ENCODE peak calls at places on chromosomes 12 and 14, in nine cellular contexts. One of them, this sample, is unnamed.

GRCh38 chr14:104188727-104189400 is 50.5 kb downstream of the KIF26A start:
- DNase-seq in stomach: no peak
- DNase-seq in HCT116: no peak
- DNase-seq in GM23338: no peak
- DNase-seq in breast epithelium: no peak
- DNase-seq in H1: no peak
- DNase-seq in sigmoid colon: no peak
- DNase-seq in K562: no peak
- DNase-seq in GM12878: no peak
- DNase-seq in this sample: no peak

GRCh38 chr12:131835616-131836171 is 7.5 kb downstream of the MMP17 start:
- DNase-seq in stomach: no peak
- DNase-seq in HCT116: no peak
- DNase-seq in GM23338: no peak
- DNase-seq in breast epithelium: no peak
- DNase-seq in H1: no peak
- DNase-seq in sigmoid colon: no peak
- DNase-seq in K562: no peak
- DNase-seq in GM12878: no peak
- DNase-seq in this sample: no peak

GRCh38 chr12:13116971-13117370 is 13.5 kb upstream of the GSG1 start:
- DNase-seq in stomach: no peak
- DNase-seq in HCT116: no peak
- DNase-seq in GM23338: no peak
- DNase-seq in breast epithelium: no peak
- DNase-seq in H1: no peak
- DNase-seq in sigmoid colon: no peak
- DNase-seq in K562: no peak
- DNase-seq in GM12878: no peak
- DNase-seq in this sample: no peak

GRCh38 chr12:42235426-42235825 is 2.6 kb downstream of the YAF2 start:
- DNase-seq in stomach: no peak
- DNase-seq in HCT116: no peak
- DNase-seq in GM23338: no peak
- DNase-seq in breast epithelium: no peak
- DNase-seq in H1: no peak
- DNase-seq in sigmoid colon: no peak
- DNase-seq in K562: no peak
- DNase-seq in GM12878: no peak
- DNase-seq in this sample: no peak

GRCh38 chr14:41606249-41607118 is at the start of gene LRFN5:
- DNase-seq in stomach: no peak
- DNase-seq in HCT116: no peak
- DNase-seq in GM23338: peak
- DNase-seq in breast epithelium: no peak
- DNase-seq in H1: peak
- DNase-seq in sigmoid colon: peak
- DNase-seq in K562: no peak
- DNase-seq in GM12878: no peak
- DNase-seq in this sample: no peak

GRCh38 chr12:100138048-100138907 is 4.4 kb downstream of the BLTP3B start:
- DNase-seq in stomach: no peak
- DNase-seq in HCT116: no peak
- DNase-seq in GM23338: no peak
- DNase-seq in breast epithelium: no peak
- DNase-seq in H1: no peak
- DNase-seq in sigmoid colon: no peak
- DNase-seq in K562: peak
- DNase-seq in GM12878: no peak
- DNase-seq in this sample: peak

GRCh38 chr14:38716871-38717270 is 386.2 kb downstream of the SEC23A start:
- DNase-seq in stomach: no peak
- DNase-seq in HCT116: no peak
- DNase-seq in GM23338: no peak
- DNase-seq in breast epithelium: no peak
- DNase-seq in H1: no peak
- DNase-seq in sigmoid colon: no peak
- DNase-seq in K562: no peak
- DNase-seq in GM12878: no peak
- DNase-seq in this sample: no peak

GRCh38 chr12:48917857-48918537 is 7.3 kb downstream of the FKBP11 start:
- DNase-seq in stomach: no peak
- DNase-seq in HCT116: no peak
- DNase-seq in GM23338: no peak
- DNase-seq in breast epithelium: no peak
- DNase-seq in H1: no peak
- DNase-seq in sigmoid colon: no peak
- DNase-seq in K562: no peak
- DNase-seq in GM12878: no peak
- DNase-seq in this sample: no peak

GRCh38 chr14:91103116-91103515 is 10.8 kb upstream of the DGLUCY start:
- DNase-seq in stomach: no peak
- DNase-seq in HCT116: no peak
- DNase-seq in GM23338: no peak
- DNase-seq in breast epithelium: no peak
- DNase-seq in H1: no peak
- DNase-seq in sigmoid colon: no peak
- DNase-seq in K562: no peak
- DNase-seq in GM12878: no peak
- DNase-seq in this sample: no peak

GRCh38 chr12:56954956-56955355 is 2.5 kb downstream of the RDH16 start:
- DNase-seq in stomach: no peak
- DNase-seq in HCT116: no peak
- DNase-seq in GM23338: no peak
- DNase-seq in breast epithelium: no peak
- DNase-seq in H1: no peak
- DNase-seq in sigmoid colon: no peak
- DNase-seq in K562: no peak
- DNase-seq in GM12878: no peak
- DNase-seq in this sample: no peak

GRCh38 chr12:88931598-88931997 is 351.3 kb upstream of the KITLG start:
- DNase-seq in stomach: no peak
- DNase-seq in HCT116: peak
- DNase-seq in GM23338: no peak
- DNase-seq in breast epithelium: no peak
- DNase-seq in H1: no peak
- DNase-seq in sigmoid colon: no peak
- DNase-seq in K562: no peak
- DNase-seq in GM12878: no peak
- DNase-seq in this sample: no peak

GRCh38 chr14:102583726-102584125 is 8.7 kb upstream of the RCOR1 start:
- DNase-seq in stomach: no peak
- DNase-seq in HCT116: no peak
- DNase-seq in GM23338: peak
- DNase-seq in breast epithelium: no peak
- DNase-seq in H1: no peak
- DNase-seq in sigmoid colon: no peak
- DNase-seq in K562: no peak
- DNase-seq in GM12878: no peak
- DNase-seq in this sample: no peak

GRCh38 chr14:32109676-32110075 is 32.6 kb downstream of the ARHGAP5 start:
- DNase-seq in stomach: no peak
- DNase-seq in HCT116: no peak
- DNase-seq in GM23338: no peak
- DNase-seq in breast epithelium: no peak
- DNase-seq in H1: no peak
- DNase-seq in sigmoid colon: no peak
- DNase-seq in K562: no peak
- DNase-seq in GM12878: no peak
- DNase-seq in this sample: no peak

GRCh38 chr12:51814311-51815088 is 34.0 kb downstream of the FIGNL2 start:
- DNase-seq in stomach: peak
- DNase-seq in HCT116: no peak
- DNase-seq in GM23338: peak
- DNase-seq in breast epithelium: no peak
- DNase-seq in H1: peak
- DNase-seq in sigmoid colon: peak
- DNase-seq in K562: peak
- DNase-seq in GM12878: no peak
- DNase-seq in this sample: peak

GRCh38 chr12:129870796-129871195 is 33.0 kb downstream of the TMEM132D start:
- DNase-seq in stomach: no peak
- DNase-seq in HCT116: no peak
- DNase-seq in GM23338: no peak
- DNase-seq in breast epithelium: no peak
- DNase-seq in H1: no peak
- DNase-seq in sigmoid colon: no peak
- DNase-seq in K562: no peak
- DNase-seq in GM12878: no peak
- DNase-seq in this sample: no peak

GRCh38 chr14:37054869-37055268 is 117.5 kb downstream of the SLC25A21 start:
- DNase-seq in stomach: no peak
- DNase-seq in HCT116: no peak
- DNase-seq in GM23338: no peak
- DNase-seq in breast epithelium: no peak
- DNase-seq in H1: no peak
- DNase-seq in sigmoid colon: no peak
- DNase-seq in K562: no peak
- DNase-seq in GM12878: no peak
- DNase-seq in this sample: no peak

GRCh38 chr14:61608245-61609142 is 86.8 kb upstream of the HIF1A start:
- DNase-seq in stomach: no peak
- DNase-seq in HCT116: no peak
- DNase-seq in GM23338: no peak
- DNase-seq in breast epithelium: no peak
- DNase-seq in H1: no peak
- DNase-seq in sigmoid colon: no peak
- DNase-seq in K562: no peak
- DNase-seq in GM12878: no peak
- DNase-seq in this sample: no peak

GRCh38 chr12:67827820-67828383 is 161.3 kb upstream of the IFNG-AS1 start:
- DNase-seq in stomach: no peak
- DNase-seq in HCT116: peak
- DNase-seq in GM23338: no peak
- DNase-seq in breast epithelium: no peak
- DNase-seq in H1: no peak
- DNase-seq in sigmoid colon: peak
- DNase-seq in K562: no peak
- DNase-seq in GM12878: no peak
- DNase-seq in this sample: no peak

GRCh38 chr12:88958961-88959360 is 378.7 kb upstream of the KITLG start:
- DNase-seq in stomach: no peak
- DNase-seq in HCT116: no peak
- DNase-seq in GM23338: peak
- DNase-seq in breast epithelium: no peak
- DNase-seq in H1: no peak
- DNase-seq in sigmoid colon: no peak
- DNase-seq in K562: no peak
- DNase-seq in GM12878: no peak
- DNase-seq in this sample: no peak

GRCh38 chr12:42568952-42569916 is 20.3 kb downstream of the PRICKLE1 start:
- DNase-seq in stomach: no peak
- DNase-seq in HCT116: peak
- DNase-seq in GM23338: peak
- DNase-seq in breast epithelium: no peak
- DNase-seq in H1: no peak
- DNase-seq in sigmoid colon: no peak
- DNase-seq in K562: peak
- DNase-seq in GM12878: peak
- DNase-seq in this sample: peak

GRCh38 chr14:85597701-85598100 is 67.8 kb downstream of the FLRT2 start:
- DNase-seq in stomach: no peak
- DNase-seq in HCT116: no peak
- DNase-seq in GM23338: no peak
- DNase-seq in breast epithelium: no peak
- DNase-seq in H1: no peak
- DNase-seq in sigmoid colon: no peak
- DNase-seq in K562: no peak
- DNase-seq in GM12878: no peak
- DNase-seq in this sample: no peak

GRCh38 chr12:89234324-89235114 is 117.8 kb downstream of the DUSP6 start:
- DNase-seq in stomach: no peak
- DNase-seq in HCT116: no peak
- DNase-seq in GM23338: no peak
- DNase-seq in breast epithelium: no peak
- DNase-seq in H1: no peak
- DNase-seq in sigmoid colon: no peak
- DNase-seq in K562: no peak
- DNase-seq in GM12878: no peak
- DNase-seq in this sample: no peak

GRCh38 chr14:99215277-99215676 is 56.7 kb downstream of the BCL11B start:
- DNase-seq in stomach: no peak
- DNase-seq in HCT116: no peak
- DNase-seq in GM23338: no peak
- DNase-seq in breast epithelium: no peak
- DNase-seq in H1: no peak
- DNase-seq in sigmoid colon: no peak
- DNase-seq in K562: no peak
- DNase-seq in GM12878: no peak
- DNase-seq in this sample: no peak
- TF ChIP-seq POLR2AphosphoS5 in stomach: no peak
- TF ChIP-seq POLR2AphosphoS5 in HCT116: no peak
- TF ChIP-seq POLR2AphosphoS5 in GM23338: no peak
- TF ChIP-seq POLR2AphosphoS5 in breast epithelium: no peak
- TF ChIP-seq POLR2AphosphoS5 in H1: no peak
- TF ChIP-seq POLR2AphosphoS5 in sigmoid colon: no peak
- TF ChIP-seq POLR2AphosphoS5 in K562: no peak
- TF ChIP-seq POLR2AphosphoS5 in GM12878: no peak
- TF ChIP-seq POLR2AphosphoS5 in this sample: no peak

DNA sequence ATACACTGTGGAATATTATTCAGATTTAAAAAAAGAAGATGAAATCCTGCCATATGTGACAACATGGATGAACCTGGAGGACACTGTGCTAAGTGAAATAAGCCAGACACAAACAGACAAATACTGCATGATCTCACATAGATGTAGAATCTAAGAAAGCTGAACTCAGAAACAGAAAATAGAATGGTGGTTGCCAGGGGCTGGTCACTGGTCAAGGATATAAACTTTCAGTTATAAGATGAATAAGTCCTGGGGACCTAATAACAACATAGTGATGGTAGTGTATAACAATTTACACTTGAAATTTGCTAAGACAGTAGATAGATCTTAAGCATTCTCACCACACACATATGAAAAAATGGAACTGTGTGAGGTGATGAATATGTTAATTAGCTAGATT is 161.3 kb upstream of the TMCC3 start:
- DNase-seq in stomach: no peak
- DNase-seq in HCT116: no peak
- DNase-seq in GM23338: no peak
- DNase-seq in breast epithelium: no peak
- DNase-seq in H1: no peak
- DNase-seq in sigmoid colon: no peak
- DNase-seq in K562: no peak
- DNase-seq in GM12878: no peak
- DNase-seq in this sample: no peak
- TF ChIP-seq CTCF in stomach: no peak
- TF ChIP-seq CTCF in HCT116: no peak
- TF ChIP-seq CTCF in GM23338: no peak
- TF ChIP-seq CTCF in breast epithelium: no peak
- TF ChIP-seq CTCF in H1: no peak
- TF ChIP-seq CTCF in sigmoid colon: no peak
- TF ChIP-seq CTCF in K562: no peak
- TF ChIP-seq CTCF in GM12878: no peak
- TF ChIP-seq CTCF in this sample: no peak

GRCh38 chr14:29783556-29783955 is 144.1 kb downstream of the PRKD1 start:
- DNase-seq in stomach: no peak
- DNase-seq in HCT116: no peak
- DNase-seq in GM23338: no peak
- DNase-seq in breast epithelium: no peak
- DNase-seq in H1: no peak
- DNase-seq in sigmoid colon: no peak
- DNase-seq in K562: no peak
- DNase-seq in GM12878: no peak
- DNase-seq in this sample: no peak
- TF ChIP-seq POLR2AphosphoS5 in stomach: no peak
- TF ChIP-seq POLR2AphosphoS5 in HCT116: no peak
- TF ChIP-seq POLR2AphosphoS5 in GM23338: no peak
- TF ChIP-seq POLR2AphosphoS5 in breast epithelium: no peak
- TF ChIP-seq POLR2AphosphoS5 in H1: no peak
- TF ChIP-seq POLR2AphosphoS5 in sigmoid colon: no peak
- TF ChIP-seq POLR2AphosphoS5 in K562: no peak
- TF ChIP-seq POLR2AphosphoS5 in GM12878: no peak
- TF ChIP-seq POLR2AphosphoS5 in this sample: no peak

GRCh38 chr12:112527082-112527481 is 108.3 kb downstream of the PTPN11 start:
- DNase-seq in stomach: no peak
- DNase-seq in HCT116: no peak
- DNase-seq in GM23338: no peak
- DNase-seq in breast epithelium: no peak
- DNase-seq in H1: no peak
- DNase-seq in sigmoid colon: no peak
- DNase-seq in K562: no peak
- DNase-seq in GM12878: no peak
- DNase-seq in this sample: no peak
- TF ChIP-seq CTCF in stomach: no peak
- TF ChIP-seq CTCF in HCT116: no peak
- TF ChIP-seq CTCF in GM23338: no peak
- TF ChIP-seq CTCF in breast epithelium: no peak
- TF ChIP-seq CTCF in H1: no peak
- TF ChIP-seq CTCF in sigmoid colon: no peak
- TF ChIP-seq CTCF in K562: no peak
- TF ChIP-seq CTCF in GM12878: no peak
- TF ChIP-seq CTCF in this sample: no peak